ENCODE peak calls at places on chromosomes 7 and 10, in ten cellular contexts. S is prostate gland, I is H1, G is heart left ventricle, A is uterus, Q is thyroid gland, K is A549, M is sigmoid colon, O is Peyer's patch, E is ovary. H is an unnamed sample.
A peak's percentile ranks its signal among the peaks of the same experiment; 100 is the strongest.

GRCh38 chr7:26348987-26349809 is 57.5 kb downstream of the SNX10 start:
- DNase-seq in O (no peak), G (no peak), Q (no peak), S (no peak), A (no peak), K (no peak), E (no peak), I (no peak), M (no peak), H (no peak)

GRCh38 chr10:27285093-27285492 is 44.5 kb upstream of the ACBD5 start:
- DNase-seq in I (no peak), O (no peak), Q (peak; percentile 38), M (no peak), A (no peak), S (no peak), K (peak; percentile 44), E (no peak), G (no peak), H (no peak)

GRCh38 chr10:119896061-119896655 is 3.6 kb downstream of the SEC23IP start:
- DNase-seq in Q (no peak), S (peak; percentile 41), K (peak; percentile 14), E (no peak), A (no peak), M (no peak), O (no peak), G (no peak), I (no peak), H (no peak)

GRCh38 chr7:75739796-75740672 is 1.3 kb upstream of the HIP1 start:
- DNase-seq in A (peak; percentile 15), S (no peak), K (no peak), I (no peak), E (no peak), G (no peak), M (no peak), O (peak; percentile 74), Q (no peak), H (peak; percentile 83)

GRCh38 chr10:69496352-69497234 is 45.3 kb downstream of the TSPAN15 start:
- DNase-seq in Q (peak; percentile 70), O (no peak), M (peak; percentile 82), K (no peak), I (no peak), A (peak; percentile 7), E (no peak), G (no peak), S (no peak), H (peak; percentile 75)

GRCh38 chr7:148084138-148084537 is 506.4 kb upstream of the C7orf33 start:
- DNase-seq in S (peak; percentile 49), I (no peak), G (no peak), Q (peak; percentile 86), E (peak; percentile 67), A (peak; percentile 30), O (no peak), M (no peak), K (peak; percentile 35), H (no peak)

GRCh38 chr10:133394801-133395221 is 854 bp downstream of the MTG1 start:
- DNase-seq in S (no peak), G (no peak), O (no peak), K (no peak), E (no peak), A (no peak), M (peak; percentile 62), I (no peak), Q (no peak), H (peak; percentile 84)

GRCh38 chr7:94145602-94146001 is 141.4 kb upstream of the BET1 start:
- DNase-seq in K (peak; percentile 26), E (no peak), A (no peak), G (no peak), Q (no peak), I (no peak), O (no peak), M (no peak), S (no peak), H (no peak)

GRCh38 chr10:47325303-47326291 is 3.3 kb downstream of the GDF2 start:
- DNase-seq in G (no peak), E (peak; percentile 16), M (no peak), K (no peak), A (no peak), I (no peak), O (no peak), S (no peak), Q (no peak), H (peak; percentile 74)

DNA sequence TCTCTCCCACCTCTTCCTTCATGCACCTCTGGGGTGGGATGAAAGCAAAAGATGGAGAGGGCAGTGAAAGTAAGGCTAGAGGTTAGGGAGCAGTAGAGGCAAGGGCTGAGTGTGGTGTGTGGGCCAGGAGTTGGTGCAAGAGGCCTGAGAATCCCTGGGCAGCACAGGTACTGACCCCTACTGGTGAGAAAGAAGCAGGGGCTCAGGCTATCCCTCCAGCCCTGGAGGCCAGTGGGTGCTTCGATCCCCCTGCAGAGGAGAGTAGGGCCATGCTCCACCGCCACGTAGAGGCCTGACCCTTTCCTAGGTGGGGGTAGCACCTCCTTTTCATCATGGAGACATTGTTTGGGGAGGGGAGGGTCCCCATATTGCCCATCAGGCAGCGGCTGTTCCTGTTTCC is 9.8 kb downstream of the CDHR1 start:
- DNase-seq in O (no peak), Q (no peak), E (no peak), S (no peak), I (no peak), M (no peak), A (no peak), K (no peak), G (no peak), H (no peak)
- TF ChIP-seq CTCF in O (peak; percentile 45), Q (no peak), E (no peak), S (peak; percentile 32), I (peak; percentile 88), M (no peak), A (no peak), K (no peak), G (no peak), H (no peak)

GRCh38 chr10:71454347-71454746 is 57.6 kb downstream of the CDH23 start:
- DNase-seq in I (no peak), A (no peak), O (no peak), G (no peak), K (no peak), E (no peak), M (no peak), Q (no peak), S (no peak), H (no peak)

GRCh38 chr10:71455035-71455434 is 58.3 kb downstream of the CDH23 start:
- DNase-seq in M (no peak), G (no peak), I (no peak), Q (no peak), S (no peak), K (no peak), E (no peak), A (no peak), O (no peak), H (no peak)

GRCh38 chr10:71451754-71452153 is 55.0 kb downstream of the CDH23 start:
- DNase-seq in K (no peak), I (no peak), M (no peak), G (no peak), S (no peak), A (no peak), O (no peak), Q (no peak), E (no peak), H (no peak)

GRCh38 chr10:71456631-71457030 is 59.9 kb downstream of the CDH23 start:
- DNase-seq in O (no peak), Q (no peak), E (no peak), I (no peak), G (no peak), S (no peak), A (no peak), K (no peak), M (no peak), H (no peak)

DNA sequence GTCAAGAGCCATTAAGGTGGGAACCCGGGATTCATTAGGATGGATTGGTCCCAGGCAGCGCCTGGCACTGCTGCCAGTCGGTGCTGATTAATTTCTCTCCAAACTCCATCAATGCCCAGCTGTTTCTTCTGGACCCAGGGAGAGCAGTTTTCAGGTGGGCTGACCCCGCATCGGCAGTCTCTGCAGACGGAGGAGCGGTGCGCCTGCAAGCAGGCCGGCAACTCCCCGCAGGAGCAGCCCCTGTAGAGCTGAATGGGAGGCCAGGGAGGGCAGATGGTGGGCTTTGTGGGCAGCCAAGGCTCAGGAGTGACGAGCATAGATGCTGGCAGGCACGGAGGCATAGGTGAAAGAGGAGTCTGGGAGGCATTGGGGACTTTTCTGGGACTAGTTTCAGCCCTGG is 56.5 kb downstream of the CDH23 start:
- DNase-seq in Q (no peak), G (no peak), O (no peak), K (no peak), A (no peak), S (no peak), M (no peak), I (no peak), E (no peak), H (no peak)
- TF ChIP-seq POLR2A in Q (no peak), G (no peak), O (no peak), K (no peak), A (no peak), S (no peak), M (no peak), I (no peak), E (no peak), H (no peak)

GRCh38 chr10:625335-625699 is 64.2 kb downstream of the DIP2C start:
- DNase-seq in S (no peak), I (no peak), M (no peak), K (no peak), O (no peak), E (no peak), G (peak; percentile 76), Q (peak; percentile 59), A (no peak), H (no peak)
- H3K4me3 ChIP-seq in S (no peak overlapping the region), I (no peak overlapping the region), M (peak overlapping the region; percentile 32), K (no peak overlapping the region), O (no peak overlapping the region), E (peak overlapping the region; percentile 18), G (peak overlapping the region; percentile 39), Q (no peak overlapping the region), A (peak overlapping the region; percentile 19), H (no peak overlapping the region)

GRCh38 chr10:5018150-5018549 is 14.5 kb upstream of the AKR1C2 start:
- DNase-seq in E (no peak), S (no peak), M (no peak), Q (no peak), G (no peak), I (no peak), A (no peak), K (no peak), O (no peak), H (no peak)

GRCh38 chr10:5012595-5012994 is 8.9 kb upstream of the AKR1C2 start:
- DNase-seq in S (no peak), A (no peak), M (no peak), E (no peak), K (no peak), O (no peak), G (no peak), Q (no peak), I (no peak), H (no peak)

GRCh38 chr10:5013385-5013784 is 9.7 kb upstream of the AKR1C2 start:
- DNase-seq in I (no peak), O (no peak), K (no peak), Q (no peak), A (no peak), M (no peak), E (no peak), G (no peak), S (no peak), H (no peak)

DNA sequence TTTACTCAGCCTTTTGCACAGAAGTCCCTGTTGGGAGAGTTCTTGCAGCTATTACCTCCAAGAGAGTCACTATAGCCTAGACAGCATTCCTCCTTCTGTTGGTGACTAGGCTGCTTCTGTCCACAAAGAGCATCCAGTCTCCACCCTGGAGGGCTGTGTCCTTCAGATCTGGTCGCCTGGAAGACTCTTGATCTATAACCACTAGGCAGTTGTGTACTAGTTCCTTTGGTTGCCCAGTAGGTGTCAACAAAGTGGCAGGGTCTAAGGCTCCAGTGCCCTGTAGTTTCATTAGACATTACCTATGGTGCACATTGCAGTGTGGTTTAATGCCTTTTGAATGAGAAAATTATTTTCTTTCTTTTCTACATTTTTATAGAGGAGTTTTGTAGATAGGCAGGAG is 11.3 kb upstream of the AKR1C2 start:
- DNase-seq in I (no peak), E (no peak), S (no peak), Q (no peak), M (no peak), G (no peak), A (no peak), O (no peak), K (peak; percentile 86), H (no peak)
- TF ChIP-seq CTCF in I (no peak), E (no peak), S (no peak), Q (no peak), M (no peak), G (no peak), A (no peak), O (peak; percentile 81), K (peak; percentile 42), H (no peak)